ENCODE peak calls at places on chromosomes 5 and 9, in nine cellular contexts. B, Y, P, C, F, X, I, H and Q are unnamed samples.

GRCh38 chr5:36369092-36369737 is 67.5 kb upstream of the RANBP3L start:
- DNase-seq in I (no peak), P (no peak), X (no peak), B (peak; percentile 45), H (no peak), F (peak; percentile 55), Y (peak; percentile 65), C (no peak), Q (peak; percentile 41)

GRCh38 chr9:110538621-110539020 is 40.9 kb downstream of the SVEP1 start:
- DNase-seq in B (no peak), C (no peak), Y (peak; percentile 31), F (peak; percentile 16), I (no peak), H (no peak), P (no peak), X (no peak), Q (no peak)

GRCh38 chr9:36039121-36039520 is 2.4 kb downstream of the RECK start:
- DNase-seq in B (no peak), I (no peak), H (no peak), F (no peak), C (no peak), P (no peak), Y (no peak), X (no peak), Q (no peak)

GRCh38 chr9:98958271-98958989 is 14.7 kb downstream of the COL15A1 start:
- DNase-seq in Y (peak; percentile 95), C (no peak), H (no peak), B (peak; percentile 25), X (no peak), F (peak; percentile 87), P (no peak), I (no peak), Q (peak; percentile 84)

GRCh38 chr9:98766548-98766947 is 29.8 kb downstream of the ANKS6 start:
- DNase-seq in F (no peak), H (no peak), Y (peak; percentile 55), C (no peak), B (no peak), P (no peak), X (no peak), I (no peak), Q (peak; percentile 12)

GRCh38 chr9:89149726-89150125 is 28.9 kb downstream of the SHC3 start:
- DNase-seq in H (no peak), B (peak; percentile 72), C (no peak), P (no peak), X (no peak), I (no peak), Y (peak; percentile 82), F (peak; percentile 72), Q (peak; percentile 56)

GRCh38 chr5:134455466-134455865 is 43.8 kb upstream of the CDKN2AIPNL start:
- DNase-seq in H (no peak), Y (no peak), B (no peak), F (no peak), P (no peak), X (no peak), I (no peak), C (no peak), Q (no peak)

GRCh38 chr5:96601811-96602244 is 60.3 kb upstream of the CAST start:
- DNase-seq in H (peak; percentile 33), B (peak; percentile 50), X (peak; percentile 49), C (no peak), I (no peak), F (peak; percentile 40), P (peak; percentile 76), Y (peak; percentile 81), Q (peak; percentile 82)

GRCh38 chr9:87707805-87708500 is 18.0 kb upstream of the CTSL start:
- DNase-seq in Y (no peak), H (no peak), B (no peak), I (no peak), P (no peak), C (no peak), F (no peak), X (no peak), Q (no peak)

GRCh38 chr5:116544542-116545241 is 29.9 kb downstream of the SEMA6A start:
- DNase-seq in B (no peak), X (no peak), Y (no peak), I (no peak), P (no peak), F (no peak), H (peak; percentile 70), C (no peak), Q (no peak)

GRCh38 chr9:131707677-131708612 is 31.9 kb downstream of the RAPGEF1 start:
- DNase-seq in B (peak; percentile 50), P (no peak), Y (peak; percentile 90), F (peak; percentile 79), X (no peak), H (peak; percentile 60), I (peak; percentile 91), C (peak; percentile 65), Q (peak; percentile 75)

GRCh38 chr9:9108641-9109040 is 1309.1 kb upstream of the DMAC1 start:
- DNase-seq in C (no peak), H (no peak), F (no peak), Y (no peak), I (no peak), P (peak; percentile 13), X (no peak), B (no peak), Q (no peak)

GRCh38 chr5:31197183-31197582 is 3.7 kb downstream of the CDH6 start:
- DNase-seq in H (no peak), X (no peak), F (peak; percentile 89), Y (no peak), B (no peak), P (no peak), I (no peak), C (no peak), Q (peak; percentile 64)

DNA sequence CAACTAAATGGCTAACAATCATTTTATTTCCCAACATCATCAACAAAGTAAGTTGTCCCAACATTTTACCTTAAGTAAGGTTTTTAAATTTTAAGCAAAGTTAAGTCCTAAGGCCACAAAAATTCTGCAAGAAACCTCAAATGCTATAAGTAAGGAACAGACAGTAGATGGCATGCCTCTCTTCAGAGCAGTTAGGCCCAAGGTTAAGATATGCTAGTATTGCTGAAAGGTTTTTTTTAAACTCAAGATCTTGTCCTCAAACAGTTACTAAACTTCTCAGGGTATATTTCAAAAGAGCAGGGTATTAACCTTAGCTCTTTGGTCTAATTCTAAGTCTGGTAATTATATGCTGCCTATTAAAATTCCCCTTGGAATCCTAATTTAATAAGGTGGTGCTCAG is 35.1 kb downstream of the PJA2 start:
- DNase-seq in H (no peak), F (no peak), B (no peak), P (no peak), X (no peak), C (no peak), Y (peak; percentile 17), I (no peak), Q (no peak)
- TF ChIP-seq CTCF in H (no peak), F (no peak), B (no peak), P (no peak), X (no peak), C (no peak), Y (peak; percentile 14), I (no peak), Q (no peak)

GRCh38 chr9:4197548-4197947 is 102.3 kb downstream of the GLIS3 start:
- DNase-seq in I (no peak), H (no peak), P (no peak), F (no peak), C (no peak), Y (peak; percentile 36), B (no peak), X (no peak), Q (no peak)
- TF ChIP-seq CTCF in I (no peak), H (peak; percentile 39), P (peak; percentile 53), F (peak; percentile 37), C (no peak), Y (peak; percentile 51), B (peak; percentile 24), X (peak; percentile 23), Q (peak; percentile 64)

DNA sequence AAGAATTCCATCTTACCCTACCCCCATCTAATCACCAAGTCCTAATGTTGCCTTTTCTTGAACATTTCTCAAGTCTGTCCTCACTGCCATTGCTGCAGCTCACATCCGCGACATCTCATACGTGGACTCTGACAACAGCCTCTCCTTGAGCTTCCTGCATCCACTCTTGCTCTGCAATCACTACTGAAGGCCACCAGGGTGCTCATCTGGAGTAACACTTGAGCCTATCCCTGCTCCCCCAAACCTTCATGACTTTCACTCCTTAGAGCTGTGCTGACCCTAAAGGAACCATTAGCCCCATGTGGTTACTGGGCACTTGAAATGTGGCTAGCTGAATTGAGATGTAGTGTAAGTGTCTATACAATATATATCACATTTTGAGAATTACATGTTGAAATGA is 46.4 kb upstream of the CTXN3 start:
- DNase-seq in P (no peak), H (no peak), B (no peak), Y (no peak), I (no peak), F (no peak), X (no peak), C (no peak), Q (no peak)
- TF ChIP-seq CTCF in P (no peak), H (no peak), B (no peak), Y (no peak), I (no peak), F (no peak), X (no peak), C (no peak), Q (no peak)

DNA sequence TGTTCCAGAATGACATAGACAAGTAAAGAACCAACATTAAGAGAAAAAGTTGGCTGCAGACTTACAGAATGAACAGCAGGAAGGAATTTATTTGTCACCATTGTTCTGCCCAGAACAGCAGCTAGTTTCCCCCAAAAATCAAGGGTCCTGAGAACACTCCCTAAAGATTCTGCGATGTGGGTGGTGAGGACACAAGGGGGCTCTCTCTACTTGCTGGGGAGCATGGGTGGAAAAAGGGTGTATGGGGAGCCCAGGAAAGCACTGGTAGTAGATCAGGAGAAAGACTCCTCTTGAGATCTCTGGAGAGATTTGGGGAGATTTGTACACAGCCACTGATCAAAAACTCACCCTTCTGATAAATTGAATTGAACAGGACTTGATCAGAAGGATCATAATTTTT is 316.5 kb downstream of the KCTD16 start:
- DNase-seq in C (no peak), Y (no peak), F (no peak), P (peak; percentile 62), X (no peak), I (no peak), H (no peak), B (no peak), Q (no peak)
- TF ChIP-seq CTCF in C (no peak), Y (peak; percentile 3), F (no peak), P (peak; percentile 59), X (no peak), I (no peak), H (no peak), B (no peak), Q (no peak)

GRCh38 chr5:138610468-138611294 is 35.5 kb upstream of the HSPA9 start:
- DNase-seq in X (peak; percentile 41), H (no peak), I (no peak), F (no peak), C (no peak), P (peak; percentile 50), Y (peak; percentile 24), B (no peak), Q (peak; percentile 16)
- TF ChIP-seq CTCF in X (peak; percentile 24), H (no peak), I (peak; percentile 43), F (peak; percentile 20), C (no peak), P (peak; percentile 51), Y (peak; percentile 35), B (peak; percentile 22), Q (peak; percentile 37)